ENCODE peak calls at places on chromosomes 4 and X, in six cellular contexts. U, L, G, D, F and Z are unnamed samples.

GRCh38 chr4:25308761-25309160 is 3.8 kb upstream of the ZCCHC4 start:
- DNase-seq in U (no peak), L (no peak), G (no peak), D (no peak), F (no peak), Z (no peak)

GRCh38 chrX:118975831-118976598 is 1.6 kb downstream of the LONRF3 start:
- DNase-seq in U (peak), L (peak), G (peak), D (peak), F (peak), Z (peak)

GRCh38 chr4:61723492-61723891 is 523.4 kb downstream of the ADGRL3 start:
- DNase-seq in U (no peak), L (no peak), G (no peak), D (no peak), F (no peak), Z (no peak)

GRCh38 chr4:95289028-95289634 is 259.6 kb downstream of the UNC5C start:
- DNase-seq in U (no peak), L (no peak), G (no peak), D (no peak), F (no peak), Z (no peak)

GRCh38 chr4:153326513-153326912 is 18.0 kb upstream of the MND1 start:
- DNase-seq in U (no peak), L (no peak), G (no peak), D (no peak), F (no peak), Z (no peak)

GRCh38 chrX:108134724-108135123 is 43.1 kb downstream of the ATG4A start:
- DNase-seq in U (no peak), L (no peak), G (no peak), D (no peak), F (no peak), Z (no peak)

GRCh38 chrX:3346436-3347329 is at the start of gene MXRA5:
- DNase-seq in U (no peak), L (no peak), G (peak), D (no peak), F (no peak), Z (no peak)

GRCh38 chr4:86132459-86132858 is 227.4 kb downstream of the MAPK10 start:
- DNase-seq in U (no peak), L (no peak), G (no peak), D (no peak), F (no peak), Z (no peak)

GRCh38 chr4:53015681-53016080 is 153.6 kb downstream of the RASL11B start:
- DNase-seq in U (peak), L (no peak), G (peak), D (no peak), F (no peak), Z (no peak)

GRCh38 chr4:126687655-126688358 is 945.0 kb upstream of the INTU start:
- DNase-seq in U (no peak), L (no peak), G (no peak), D (no peak), F (no peak), Z (no peak)

GRCh38 chr4:15405069-15405468 is 22.8 kb upstream of the C1QTNF7 start:
- DNase-seq in U (no peak), L (no peak), G (no peak), D (no peak), F (no peak), Z (no peak)

GRCh38 chr4:907103-907400 is 25.1 kb downstream of the GAK start:
- DNase-seq in U (no peak), L (no peak), G (no peak), D (no peak), F (no peak), Z (no peak)